ENCODE peak calls at places on chromosomes 12 and 14, in five cellular contexts. One of them, this sample, is unnamed.
A peak's percentile ranks its signal among the peaks of the same experiment; 100 is the strongest.

GRCh38 chr14:81826080-81826479 is 292.4 kb upstream of the SEL1L start:
- DNase-seq in psoas muscle: no peak
- DNase-seq in uterus: no peak
- DNase-seq in breast epithelium: no peak
- DNase-seq in IMR-90: no peak
- DNase-seq in this sample: no peak

GRCh38 chr12:116542345-116542950 is 16.7 kb upstream of the MAP1LC3B2 start:
- DNase-seq in psoas muscle: no peak
- DNase-seq in uterus: no peak
- DNase-seq in breast epithelium: no peak
- DNase-seq in IMR-90: no peak
- DNase-seq in this sample: no peak

GRCh38 chr14:51182166-51182565 is 57.9 kb upstream of the TMX1 start:
- DNase-seq in breast epithelium: no peak
- DNase-seq in IMR-90: no peak
- DNase-seq in psoas muscle: no peak
- DNase-seq in uterus: no peak
- DNase-seq in this sample: no peak

GRCh38 chr14:78005325-78005724 is 164.8 kb upstream of the NRXN3 start:
- DNase-seq in IMR-90: no peak
- DNase-seq in uterus: no peak
- DNase-seq in psoas muscle: no peak
- DNase-seq in breast epithelium: no peak
- DNase-seq in this sample: no peak

GRCh38 chr12:95623554-95624170 is 72.4 kb upstream of the USP44 start:
- DNase-seq in uterus: peak; percentile 20
- DNase-seq in breast epithelium: peak; percentile 73
- DNase-seq in IMR-90: peak; percentile 89
- DNase-seq in psoas muscle: peak; percentile 42
- DNase-seq in this sample: peak; percentile 91

GRCh38 chr12:104748790-104749189 is 209.3 kb downstream of the SLC41A2 start:
- DNase-seq in psoas muscle: no peak
- DNase-seq in breast epithelium: no peak
- DNase-seq in uterus: no peak
- DNase-seq in IMR-90: peak; percentile 60
- DNase-seq in this sample: peak; percentile 43

GRCh38 chr12:109760031-109760929 is 46.7 kb downstream of the FAM222A start:
- DNase-seq in IMR-90: no peak
- DNase-seq in uterus: no peak
- DNase-seq in psoas muscle: no peak
- DNase-seq in breast epithelium: no peak
- DNase-seq in this sample: no peak

GRCh38 chr12:120720972-120721801 is 4.4 kb upstream of the ACADS start:
- DNase-seq in uterus: no peak
- DNase-seq in psoas muscle: no peak
- DNase-seq in IMR-90: no peak
- DNase-seq in breast epithelium: no peak
- DNase-seq in this sample: no peak

GRCh38 chr12:21169878-21170472 is 39.0 kb downstream of the SLCO1B1 start:
- DNase-seq in psoas muscle: no peak
- DNase-seq in IMR-90: peak; percentile 25
- DNase-seq in breast epithelium: no peak
- DNase-seq in uterus: no peak
- DNase-seq in this sample: peak; percentile 22

DNA sequence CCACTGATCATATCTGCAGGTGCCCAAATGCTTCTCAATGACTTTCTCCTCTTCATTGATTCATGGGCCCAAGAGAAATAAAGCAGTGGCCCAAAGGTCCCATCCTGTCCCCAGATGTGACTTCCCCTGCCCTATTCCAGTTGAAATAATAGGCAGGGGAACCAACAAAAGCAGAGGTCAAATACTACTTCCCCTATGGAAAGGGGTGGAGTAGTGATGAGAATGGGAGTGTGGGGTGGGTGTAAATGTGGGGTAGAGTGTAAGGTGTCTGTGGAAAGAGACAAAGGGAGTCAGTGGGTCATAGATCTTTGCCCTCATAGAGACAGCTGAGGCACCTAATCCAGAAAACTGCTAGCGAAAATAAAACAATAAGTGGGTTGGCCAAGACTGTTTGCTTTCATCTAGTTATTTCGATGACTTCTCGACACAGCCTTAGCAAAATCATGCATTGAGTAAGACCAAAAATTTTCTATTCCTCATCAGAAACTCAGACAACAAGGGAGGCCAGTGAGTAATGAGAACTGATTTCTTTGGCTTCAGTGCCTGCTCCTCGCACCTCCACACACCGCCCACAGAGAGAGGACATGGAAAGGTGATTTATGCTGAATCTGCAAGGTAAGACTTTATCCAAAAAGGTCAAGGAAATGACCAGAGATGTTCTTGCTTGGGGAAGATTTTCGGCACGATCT is 10.9 kb upstream of the IL22 start:
- DNase-seq in psoas muscle: no peak
- DNase-seq in breast epithelium: no peak
- DNase-seq in IMR-90: peak; percentile 26
- DNase-seq in uterus: no peak
- DNase-seq in this sample: no peak
- H3K4me3 ChIP-seq in psoas muscle: no peak overlapping the region
- H3K4me3 ChIP-seq in breast epithelium: no peak overlapping the region
- H3K4me3 ChIP-seq in IMR-90: no peak overlapping the region
- H3K4me3 ChIP-seq in uterus: no peak overlapping the region
- H3K4me3 ChIP-seq in this sample: no peak overlapping the region

GRCh38 chr14:95331708-95332408 is 12.2 kb upstream of the CLMN start:
- DNase-seq in psoas muscle: no peak
- DNase-seq in breast epithelium: no peak
- DNase-seq in uterus: no peak
- DNase-seq in IMR-90: no peak
- DNase-seq in this sample: no peak

GRCh38 chr14:95332641-95333040 is 12.9 kb upstream of the CLMN start:
- DNase-seq in IMR-90: no peak
- DNase-seq in uterus: no peak
- DNase-seq in breast epithelium: no peak
- DNase-seq in psoas muscle: no peak
- DNase-seq in this sample: no peak

GRCh38 chr14:95335071-95335470 is 15.4 kb upstream of the CLMN start:
- DNase-seq in psoas muscle: no peak
- DNase-seq in uterus: no peak
- DNase-seq in breast epithelium: no peak
- DNase-seq in IMR-90: no peak
- DNase-seq in this sample: no peak

GRCh38 chr14:95336192-95336760 is 16.6 kb upstream of the CLMN start:
- DNase-seq in IMR-90: no peak
- DNase-seq in uterus: no peak
- DNase-seq in psoas muscle: no peak
- DNase-seq in breast epithelium: no peak
- DNase-seq in this sample: no peak

GRCh38 chr14:95334044-95334443 is 14.3 kb upstream of the CLMN start:
- DNase-seq in IMR-90: no peak
- DNase-seq in breast epithelium: no peak
- DNase-seq in psoas muscle: no peak
- DNase-seq in uterus: no peak
- DNase-seq in this sample: no peak
- TF ChIP-seq CTCF in IMR-90: no peak
- TF ChIP-seq CTCF in breast epithelium: no peak
- TF ChIP-seq CTCF in psoas muscle: no peak
- TF ChIP-seq CTCF in uterus: no peak
- TF ChIP-seq CTCF in this sample: no peak

GRCh38 chr12:49130151-49131050 is 794 bp downstream of the TUBA1B start:
- DNase-seq in psoas muscle: peak; percentile 94
- DNase-seq in IMR-90: peak; percentile 93
- DNase-seq in uterus: peak; percentile 94
- DNase-seq in breast epithelium: peak; percentile 85
- DNase-seq in this sample: peak; percentile 95

GRCh38 chr12:49131973-49132461 is 822 bp upstream of the TUBA1B start:
- DNase-seq in IMR-90: peak; percentile 50
- DNase-seq in psoas muscle: no peak
- DNase-seq in uterus: no peak
- DNase-seq in breast epithelium: no peak
- DNase-seq in this sample: peak; percentile 81

GRCh38 chr12:49131051-49131972 is at the start of gene TUBA1B:
- DNase-seq in breast epithelium: peak; percentile 83
- DNase-seq in psoas muscle: peak; percentile 90
- DNase-seq in IMR-90: peak; percentile 82
- DNase-seq in uterus: peak; percentile 91
- DNase-seq in this sample: peak; percentile 90

GRCh38 chr12:49133590-49133989 is 2.4 kb upstream of the TUBA1B start:
- DNase-seq in psoas muscle: no peak
- DNase-seq in IMR-90: no peak
- DNase-seq in uterus: no peak
- DNase-seq in breast epithelium: no peak
- DNase-seq in this sample: no peak

GRCh38 chr12:49133014-49133413 is 1.8 kb upstream of the TUBA1B start:
- DNase-seq in uterus: no peak
- DNase-seq in breast epithelium: no peak
- DNase-seq in psoas muscle: no peak
- DNase-seq in IMR-90: no peak
- DNase-seq in this sample: no peak
- H3K4me3 ChIP-seq in uterus: peak overlapping the region; percentile 14
- H3K4me3 ChIP-seq in breast epithelium: peak overlapping the region; percentile 7
- H3K4me3 ChIP-seq in psoas muscle: no peak overlapping the region
- H3K4me3 ChIP-seq in IMR-90: no peak overlapping the region
- H3K4me3 ChIP-seq in this sample: peak overlapping the region; percentile 29

GRCh38 chr12:31950088-31950487 is 9.1 kb upstream of the RESF1 start:
- DNase-seq in IMR-90: no peak
- DNase-seq in breast epithelium: no peak
- DNase-seq in psoas muscle: no peak
- DNase-seq in uterus: no peak
- DNase-seq in this sample: no peak
- TF ChIP-seq CTCF in IMR-90: no peak
- TF ChIP-seq CTCF in breast epithelium: no peak
- TF ChIP-seq CTCF in psoas muscle: no peak
- TF ChIP-seq CTCF in uterus: no peak
- TF ChIP-seq CTCF in this sample: no peak

GRCh38 chr12:48780381-48781025 is 8.4 kb downstream of the ADCY6 start:
- DNase-seq in IMR-90: no peak
- DNase-seq in psoas muscle: no peak
- DNase-seq in breast epithelium: no peak
- DNase-seq in uterus: no peak
- DNase-seq in this sample: no peak
- H3K4me3 ChIP-seq in IMR-90: no peak overlapping the region
- H3K4me3 ChIP-seq in psoas muscle: no peak overlapping the region
- H3K4me3 ChIP-seq in breast epithelium: no peak overlapping the region
- H3K4me3 ChIP-seq in uterus: no peak overlapping the region
- H3K4me3 ChIP-seq in this sample: no peak overlapping the region

GRCh38 chr12:65685514-65685913 is 138.8 kb upstream of the HMGA2 start:
- DNase-seq in IMR-90: peak; percentile 43
- DNase-seq in psoas muscle: no peak
- DNase-seq in breast epithelium: no peak
- DNase-seq in uterus: no peak
- DNase-seq in this sample: peak; percentile 55
- TF ChIP-seq CTCF in IMR-90: peak; percentile 58
- TF ChIP-seq CTCF in psoas muscle: peak; percentile 9
- TF ChIP-seq CTCF in breast epithelium: peak; percentile 31
- TF ChIP-seq CTCF in uterus: peak; percentile 26
- TF ChIP-seq CTCF in this sample: peak; percentile 73

GRCh38 chr12:45721954-45722353 is 7.6 kb upstream of the ARID2 start:
- DNase-seq in breast epithelium: no peak
- DNase-seq in IMR-90: no peak
- DNase-seq in uterus: no peak
- DNase-seq in psoas muscle: no peak
- DNase-seq in this sample: no peak
- H3K4me3 ChIP-seq in breast epithelium: no peak overlapping the region
- H3K4me3 ChIP-seq in IMR-90: no peak overlapping the region
- H3K4me3 ChIP-seq in uterus: no peak overlapping the region
- H3K4me3 ChIP-seq in psoas muscle: no peak overlapping the region
- H3K4me3 ChIP-seq in this sample: no peak overlapping the region

GRCh38 chr12:43338848-43339526 is 213.0 kb downstream of the ADAMTS20 start:
- DNase-seq in IMR-90: peak; percentile 76
- DNase-seq in breast epithelium: no peak
- DNase-seq in psoas muscle: no peak
- DNase-seq in uterus: no peak
- DNase-seq in this sample: peak; percentile 74
- TF ChIP-seq CTCF in IMR-90: peak; percentile 87
- TF ChIP-seq CTCF in breast epithelium: peak; percentile 53
- TF ChIP-seq CTCF in psoas muscle: peak; percentile 31
- TF ChIP-seq CTCF in uterus: peak; percentile 77
- TF ChIP-seq CTCF in this sample: peak; percentile 56

GRCh38 chr14:67467134-67467533 is 21.4 kb downstream of the TMEM229B start:
- DNase-seq in psoas muscle: no peak
- DNase-seq in uterus: no peak
- DNase-seq in IMR-90: no peak
- DNase-seq in breast epithelium: no peak
- DNase-seq in this sample: no peak

GRCh38 chr14:67461341-67461985 is 27.1 kb downstream of the TMEM229B start:
- DNase-seq in breast epithelium: peak; percentile 28
- DNase-seq in uterus: no peak
- DNase-seq in IMR-90: peak; percentile 27
- DNase-seq in psoas muscle: no peak
- DNase-seq in this sample: peak; percentile 40

GRCh38 chr14:67464377-67464776 is 24.1 kb downstream of the TMEM229B start:
- DNase-seq in breast epithelium: no peak
- DNase-seq in psoas muscle: no peak
- DNase-seq in uterus: no peak
- DNase-seq in IMR-90: no peak
- DNase-seq in this sample: no peak

GRCh38 chr14:67469954-67470353 is 18.6 kb downstream of the TMEM229B start:
- DNase-seq in psoas muscle: no peak
- DNase-seq in IMR-90: no peak
- DNase-seq in uterus: no peak
- DNase-seq in breast epithelium: no peak
- DNase-seq in this sample: no peak

GRCh38 chr14:67464856-67465255 is 23.7 kb downstream of the TMEM229B start:
- DNase-seq in IMR-90: no peak
- DNase-seq in psoas muscle: no peak
- DNase-seq in breast epithelium: no peak
- DNase-seq in uterus: no peak
- DNase-seq in this sample: no peak
- H3K4me3 ChIP-seq in IMR-90: no peak overlapping the region
- H3K4me3 ChIP-seq in psoas muscle: no peak overlapping the region
- H3K4me3 ChIP-seq in breast epithelium: no peak overlapping the region
- H3K4me3 ChIP-seq in uterus: no peak overlapping the region
- H3K4me3 ChIP-seq in this sample: no peak overlapping the region

GRCh38 chr14:38743941-38744611 is 359.0 kb downstream of the SEC23A start:
- DNase-seq in psoas muscle: no peak
- DNase-seq in uterus: no peak
- DNase-seq in breast epithelium: no peak
- DNase-seq in IMR-90: no peak
- DNase-seq in this sample: no peak

GRCh38 chr14:38752750-38753149 is 350.3 kb downstream of the SEC23A start:
- DNase-seq in IMR-90: no peak
- DNase-seq in breast epithelium: no peak
- DNase-seq in psoas muscle: no peak
- DNase-seq in uterus: no peak
- DNase-seq in this sample: no peak

GRCh38 chr14:38755036-38755435 is 348.0 kb downstream of the SEC23A start:
- DNase-seq in IMR-90: no peak
- DNase-seq in psoas muscle: no peak
- DNase-seq in breast epithelium: no peak
- DNase-seq in uterus: no peak
- DNase-seq in this sample: no peak

GRCh38 chr14:38751459-38751858 is 351.6 kb downstream of the SEC23A start:
- DNase-seq in breast epithelium: no peak
- DNase-seq in IMR-90: no peak
- DNase-seq in uterus: no peak
- DNase-seq in psoas muscle: no peak
- DNase-seq in this sample: no peak

GRCh38 chr14:38749936-38750335 is 353.1 kb downstream of the SEC23A start:
- DNase-seq in IMR-90: no peak
- DNase-seq in breast epithelium: no peak
- DNase-seq in psoas muscle: no peak
- DNase-seq in uterus: no peak
- DNase-seq in this sample: no peak
- TF ChIP-seq CTCF in IMR-90: no peak
- TF ChIP-seq CTCF in breast epithelium: no peak
- TF ChIP-seq CTCF in psoas muscle: no peak
- TF ChIP-seq CTCF in uterus: no peak
- TF ChIP-seq CTCF in this sample: no peak